ENCODE peak calls at places on chromosomes 6 and 20, in six cellular contexts. P is activated CD4-positive, alpha-beta memory T cell treated with anti-CD3 and anti-CD28 coated beads, Interleukin-2, amount 10 ng/mL, durations not matched to agents 7 days and 5 days; O is NT2/D1; T is choroid plexus epithelial cell; E is HTR-8/SVneo; S is A549. B is an unnamed sample.

GRCh38 chr6:24600903-24601302 is 45.1 kb downstream of the KIAA0319 start:
- DNase-seq in P (no peak), O (no peak), T (no peak), E (no peak), S (peak), B (no peak)

GRCh38 chr6:137717074-137718073 is 149.7 kb upstream of the TNFAIP3 start:
- DNase-seq in P (peak), O (no peak), T (no peak), E (no peak), S (no peak), B (no peak)

GRCh38 chr6:25623874-25624273 is 28.1 kb upstream of the SCGN start:
- DNase-seq in P (no peak), O (no peak), T (peak), E (no peak), S (no peak), B (no peak)

GRCh38 chr6:31094389-31094881 is 17.9 kb downstream of the C6orf15 start:
- DNase-seq in P (peak), O (no peak), T (no peak), E (no peak), S (no peak), B (no peak)

GRCh38 chr6:126063512-126064146 is 77.3 kb downstream of the TRMT11 start:
- DNase-seq in P (no peak), O (no peak), T (peak), E (no peak), S (peak), B (no peak)

GRCh38 chr6:40348591-40348990 is 238.6 kb downstream of the LRFN2 start:
- DNase-seq in P (no peak), O (no peak), T (no peak), E (no peak), S (no peak), B (no peak)

GRCh38 chr6:158048589-158048988 is 66.9 kb downstream of the SYNJ2 start:
- DNase-seq in P (no peak), O (no peak), T (no peak), E (no peak), S (no peak), B (no peak)

GRCh38 chr20:31837896-31838397 is 7.5 kb downstream of the FOXS1 start:
- DNase-seq in P (no peak), O (no peak), T (peak), E (no peak), S (peak), B (no peak)

GRCh38 chr6:104896914-104897313 is 37.2 kb upstream of the HACE1 start:
- DNase-seq in P (no peak), O (no peak), T (peak), E (no peak), S (no peak), B (peak)

GRCh38 chr20:14830466-14830865 is 493.1 kb upstream of the FLRT3 start:
- DNase-seq in P (no peak), O (no peak), T (no peak), E (no peak), S (no peak), B (no peak)

GRCh38 chr20:36093025-36093803 is 61.3 kb upstream of the EPB41L1 start:
- DNase-seq in P (peak), O (no peak), T (peak), E (no peak), S (peak), B (no peak)

GRCh38 chr6:120514544-120514943 is 819.7 kb downstream of the TBC1D32 start:
- DNase-seq in P (no peak), O (no peak), T (no peak), E (no peak), S (no peak), B (no peak)

GRCh38 chr20:62562831-62563230 is 79.5 kb upstream of the SLCO4A1 start:
- DNase-seq in P (no peak), O (no peak), T (no peak), E (no peak), S (no peak), B (no peak)

GRCh38 chr6:109081026-109081425 is 13.6 kb downstream of the SESN1 start:
- DNase-seq in P (no peak), O (no peak), T (no peak), E (no peak), S (no peak), B (no peak)

GRCh38 chr6:90458353-90459224 is 128.3 kb downstream of the MAP3K7 start:
- DNase-seq in P (peak), O (no peak), T (no peak), E (no peak), S (no peak), B (no peak)

GRCh38 chr20:53595018-53595378 is 1.4 kb upstream of the ZNF217 start:
- DNase-seq in P (no peak), O (no peak), T (no peak), E (no peak), S (no peak), B (no peak)

GRCh38 chr6:150684715-150685459 is 85.2 kb downstream of the PLEKHG1 start:
- DNase-seq in P (no peak), O (no peak), T (no peak), E (no peak), S (no peak), B (no peak)

GRCh38 chr20:47263502-47264084 is 92.9 kb downstream of the ZMYND8 start:
- DNase-seq in P (no peak), O (no peak), T (no peak), E (no peak), S (no peak), B (no peak)

GRCh38 chr20:8293791-8294190 is 161.7 kb downstream of the PLCB1 start:
- DNase-seq in P (no peak), O (no peak), T (no peak), E (no peak), S (no peak), B (peak)

GRCh38 chr6:12751694-12752304 is 35.2 kb downstream of the PHACTR1 start:
- DNase-seq in P (peak), O (no peak), T (peak), E (peak), S (peak), B (peak)

GRCh38 chr6:105038259-105038658 is 81.4 kb downstream of the LIN28B start:
- DNase-seq in P (no peak), O (no peak), T (no peak), E (no peak), S (peak), B (no peak)

GRCh38 chr6:8983202-8983688 is 547.9 kb upstream of the SLC35B3 start:
- DNase-seq in P (peak), O (peak), T (peak), E (peak), S (peak), B (peak)

GRCh38 chr20:57795347-57795697 is 85.5 kb upstream of the PMEPA1 start:
- DNase-seq in P (no peak), O (no peak), T (peak), E (peak), S (peak), B (no peak)